ENCODE peak calls at places on chromosomes 11 and 22, in six cellular contexts. V is HL-60, X is SK-N-SH, R is GM12878, Y is K562, D is H1. A is an unnamed sample.

GRCh38 chr11:68337399-68337835 is 25.0 kb downstream of the LRP5 start:
- DNase-seq in V (peak), D (no peak), X (no peak), R (no peak), Y (no peak), A (no peak)

GRCh38 chr11:62295504-62295903 is 3.4 kb downstream of the SCGB1D4 start:
- DNase-seq in R (no peak), V (no peak), D (no peak), Y (no peak), X (no peak), A (peak)

GRCh38 chr22:28132466-28132865 is 213.4 kb upstream of the PITPNB start:
- DNase-seq in V (no peak), Y (no peak), X (no peak), R (no peak), D (no peak), A (no peak)

GRCh38 chr11:103541186-103541795 is 432.1 kb downstream of the DYNC2H1 start:
- DNase-seq in Y (no peak), R (no peak), V (no peak), X (no peak), D (no peak), A (no peak)

GRCh38 chr11:14644396-14645246 is 1.0 kb downstream of the PDE3B start:
- DNase-seq in R (no peak), V (no peak), Y (peak), D (no peak), X (peak), A (peak)

GRCh38 chr11:47550288-47551052 is 2.5 kb downstream of the CELF1 start:
- DNase-seq in Y (no peak), R (no peak), V (no peak), X (no peak), D (no peak), A (no peak)

GRCh38 chr11:128658499-128658898 is 35.4 kb upstream of the FLI1 start:
- DNase-seq in V (no peak), D (no peak), R (no peak), Y (no peak), X (no peak), A (no peak)

GRCh38 chr11:32056445-32056844 is 34.4 kb upstream of the RCN1 start:
- DNase-seq in X (no peak), R (no peak), D (no peak), V (no peak), Y (no peak), A (no peak)

GRCh38 chr22:38273135-38273761 is 438 bp upstream of the TMEM184B start:
- DNase-seq in X (no peak), V (no peak), Y (no peak), D (no peak), R (no peak), A (no peak)

GRCh38 chr11:126842038-126842437 is 158.5 kb downstream of the KIRREL3 start:
- DNase-seq in X (no peak), Y (no peak), D (no peak), V (no peak), R (no peak), A (no peak)

GRCh38 chr11:128956401-128957203 is 13.9 kb upstream of the TP53AIP1 start:
- DNase-seq in D (no peak), Y (peak), X (peak), R (peak), V (peak), A (peak)

GRCh38 chr11:110366234-110366633 is 63.5 kb upstream of the FDX1 start:
- DNase-seq in Y (no peak), D (no peak), V (no peak), X (no peak), R (no peak), A (no peak)

GRCh38 chr11:96551136-96551535 is 161.3 kb downstream of the JRKL start:
- DNase-seq in X (no peak), R (no peak), V (no peak), Y (no peak), D (no peak), A (no peak)

GRCh38 chr11:48041877-48042698 is 61.7 kb downstream of the PTPRJ start:
- DNase-seq in V (no peak), Y (no peak), R (no peak), X (no peak), D (no peak), A (peak)

GRCh38 chr11:45262900-45263299 is 23.2 kb downstream of the SYT13 start:
- DNase-seq in Y (no peak), X (no peak), R (no peak), V (no peak), D (no peak), A (no peak)

GRCh38 chr11:73401924-73402833 is 26.0 kb downstream of the RELT start:
- DNase-seq in Y (no peak), V (no peak), D (no peak), R (no peak), X (no peak), A (no peak)

GRCh38 chr22:49693848-49694247 is 133.8 kb downstream of the BRD1 start:
- DNase-seq in Y (no peak), X (no peak), V (no peak), D (no peak), R (no peak), A (no peak)

GRCh38 chr11:74466916-74467885 is at the start of gene KCNE3:
- DNase-seq in D (no peak), V (no peak), Y (peak), R (no peak), X (no peak), A (no peak)

GRCh38 chr11:66467756-66468155 is 1.1 kb downstream of the PELI3 start:
- DNase-seq in X (peak), R (no peak), Y (no peak), D (no peak), V (peak), A (no peak)

GRCh38 chr22:17943533-17944204 is 80.7 kb downstream of the MICAL3 start:
- DNase-seq in V (no peak), R (no peak), Y (no peak), D (no peak), X (no peak), A (no peak)

GRCh38 chr22:25908755-25909154 is 166.8 kb downstream of the MYO18B start:
- DNase-seq in X (peak), V (no peak), R (no peak), Y (no peak), D (no peak), A (no peak)

GRCh38 chr11:126824035-126824607 is 176.4 kb downstream of the KIRREL3 start:
- DNase-seq in V (no peak), Y (no peak), X (no peak), R (no peak), D (peak), A (no peak)

GRCh38 chr11:128701086-128701485 is 7.2 kb downstream of the FLI1 start:
- DNase-seq in X (no peak), R (no peak), V (no peak), Y (no peak), D (no peak), A (no peak)

GRCh38 chr11:10540546-10540914 is 457 bp downstream of the RNF141 start:
- DNase-seq in V (no peak), R (no peak), X (no peak), D (no peak), Y (peak), A (peak)

GRCh38 chr22:19448076-19448607 is 631 bp upstream of the C22orf39 start:
- DNase-seq in X (peak), R (no peak), D (no peak), V (no peak), Y (peak), A (peak)

GRCh38 chr22:29342177-29342576 is 26.7 kb upstream of the RASL10A start:
- DNase-seq in V (no peak), X (no peak), R (no peak), Y (no peak), D (no peak), A (peak)

GRCh38 chr11:14529933-14530332 is 9.7 kb upstream of the PSMA1 start:
- DNase-seq in R (no peak), X (no peak), Y (no peak), V (no peak), D (no peak), A (peak)

GRCh38 chr22:44697423-44698179 is 4.4 kb upstream of the PRR5 start:
- DNase-seq in R (no peak), Y (peak), V (peak), X (peak), D (peak), A (peak)

GRCh38 chr11:131389582-131389981 is 19.2 kb downstream of the NTM start:
- DNase-seq in X (no peak), V (no peak), R (no peak), D (no peak), Y (no peak), A (no peak)

GRCh38 chr11:5441414-5441813 is at the start of gene OR51I1:
- DNase-seq in X (no peak), R (no peak), Y (no peak), D (no peak), V (no peak), A (no peak)

GRCh38 chr11:99244613-99245012 is 223.9 kb downstream of the CNTN5 start:
- DNase-seq in R (no peak), V (no peak), D (no peak), Y (no peak), X (no peak), A (no peak)

GRCh38 chr11:73225851-73226250 is 7.8 kb downstream of the P2RY2 start:
- DNase-seq in R (no peak), X (no peak), D (no peak), Y (no peak), V (no peak), A (no peak)

GRCh38 chr11:130068546-130068985 is 1.1 kb upstream of the APLP2 start:
- DNase-seq in V (no peak), D (no peak), R (no peak), Y (no peak), X (no peak), A (peak)

GRCh38 chr22:19886605-19887250 is 32.1 kb upstream of the GNB1L start:
- DNase-seq in R (no peak), X (no peak), V (peak), Y (no peak), D (no peak), A (no peak)

GRCh38 chr22:23803001-23803819 is 16.4 kb downstream of the SMARCB1 start:
- DNase-seq in X (no peak), R (no peak), Y (no peak), D (no peak), V (no peak), A (no peak)

GRCh38 chr11:3905080-3905953 is 49.9 kb downstream of the STIM1 start:
- DNase-seq in D (no peak), Y (peak), X (no peak), R (no peak), V (peak), A (peak)

GRCh38 chr11:67345247-67345948 is 7.9 kb downstream of the POLD4 start:
- DNase-seq in V (no peak), R (peak), Y (no peak), X (no peak), D (no peak), A (no peak)

GRCh38 chr11:91404344-91404743 is 820.3 kb upstream of the FAT3 start:
- DNase-seq in D (no peak), Y (no peak), X (no peak), V (no peak), R (no peak), A (no peak)

GRCh38 chr11:64132388-64132771 is 33.5 kb downstream of the MACROD1 start:
- DNase-seq in Y (no peak), V (no peak), R (no peak), X (peak), D (no peak), A (no peak)

GRCh38 chr11:9601041-9601875 is 27.8 kb downstream of the WEE1 start:
- DNase-seq in X (no peak), Y (no peak), V (peak), D (no peak), R (peak), A (no peak)

DNA sequence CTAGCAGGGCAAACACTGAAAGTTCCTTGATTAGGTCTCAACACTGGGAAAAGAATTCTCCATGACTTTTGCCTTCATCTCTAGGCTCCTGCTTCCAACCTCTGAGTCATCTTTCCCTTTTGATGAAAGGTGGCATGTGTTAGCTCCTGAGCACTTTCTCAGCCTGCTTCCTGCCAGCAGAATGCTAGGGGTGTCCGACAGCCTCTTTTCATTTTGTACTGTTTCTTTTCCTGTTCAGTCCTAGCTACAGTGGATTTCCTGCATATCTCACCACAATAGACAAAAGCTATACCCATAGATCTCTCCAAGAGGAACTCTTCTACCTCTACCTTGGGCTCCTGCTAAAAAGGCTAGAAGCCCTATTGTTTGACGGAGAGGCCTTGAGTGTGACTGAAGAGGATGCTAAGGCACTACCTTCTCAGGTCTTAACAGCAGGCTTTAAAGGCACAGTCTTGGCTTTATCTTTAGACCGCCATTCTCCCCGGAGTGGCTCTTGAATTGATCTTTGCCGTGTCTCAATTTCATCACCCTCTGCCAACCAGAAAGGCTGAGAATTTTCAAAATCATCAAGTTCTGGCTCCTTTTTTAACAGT is 145.5 kb downstream of the RBFOX2 start:
- DNase-seq in V (no peak), R (no peak), D (no peak), X (no peak), Y (no peak), A (no peak)
- TF ChIP-seq GABPA in V (no peak), R (no peak), D (no peak), X (no peak), Y (no peak), A (no peak)

DNA sequence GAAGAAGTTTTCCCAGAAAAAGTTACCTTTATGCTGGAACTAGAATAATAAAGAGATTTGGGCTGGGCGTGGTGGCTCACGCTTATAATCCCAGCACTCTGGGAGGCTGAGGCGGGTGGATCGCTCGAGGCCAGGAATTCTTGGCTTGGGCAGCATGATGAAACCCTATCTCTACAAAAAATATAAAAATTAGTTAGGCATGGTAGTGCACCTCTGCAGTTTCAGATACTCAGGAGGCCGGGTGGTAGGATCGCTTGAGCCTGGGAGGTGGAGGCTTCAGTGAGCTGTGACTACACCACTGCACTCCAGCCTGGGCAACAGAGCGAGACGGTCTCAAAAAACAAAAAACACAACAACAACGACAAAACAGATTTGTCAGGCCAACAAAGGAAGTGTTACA is 119.3 kb upstream of the OR9Q1 start:
- DNase-seq in V (no peak), D (no peak), R (no peak), X (no peak), Y (no peak), A (no peak)
- TF ChIP-seq GABPA in V (no peak), D (no peak), R (no peak), X (no peak), Y (no peak), A (no peak)

DNA sequence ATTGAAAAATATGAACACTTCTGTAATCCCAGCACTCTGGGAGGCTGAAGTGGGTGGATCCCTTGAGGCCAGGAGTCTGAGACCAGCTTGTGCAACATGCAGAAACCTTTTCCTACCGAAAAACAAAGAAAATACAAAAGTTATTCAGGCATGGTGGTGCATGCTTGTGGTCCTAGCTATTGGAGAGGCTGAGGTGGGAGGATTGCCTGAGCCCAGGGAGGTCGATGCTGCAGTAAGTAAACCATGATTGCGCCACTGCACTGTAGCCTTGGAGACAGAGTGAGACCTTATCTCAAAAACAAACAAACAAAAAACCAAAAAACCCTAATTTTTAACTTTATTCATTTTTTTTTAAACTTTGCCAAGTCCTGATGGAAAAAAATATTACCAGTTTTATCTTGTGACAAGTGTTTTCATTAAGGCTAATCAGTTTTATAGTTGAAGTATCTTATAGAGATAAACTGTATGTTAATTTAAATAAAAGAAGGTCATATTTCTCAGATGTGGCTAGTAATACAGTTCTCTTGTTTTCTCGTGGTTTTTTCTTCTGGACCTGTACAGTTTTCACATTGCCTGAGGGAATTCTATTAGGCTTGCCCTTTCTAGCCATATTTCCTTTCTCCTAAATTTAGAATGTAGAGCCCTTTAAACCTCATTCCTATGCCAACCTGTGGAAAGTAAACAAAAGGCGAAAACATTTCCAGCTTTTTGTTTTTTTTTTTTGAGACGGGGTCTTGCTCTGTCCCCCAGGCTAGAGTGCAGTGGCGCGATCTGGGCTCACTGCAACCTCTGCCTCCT is 9.4 kb downstream of the HIPK3 start:
- DNase-seq in V (no peak), Y (no peak), D (no peak), R (no peak), X (no peak), A (peak)
- TF ChIP-seq GABPA in V (no peak), Y (no peak), D (no peak), R (no peak), X (no peak), A (no peak)

GRCh38 chr22:31092161-31092560 is 11.0 kb downstream of the SMTN start:
- DNase-seq in V (no peak), D (no peak), Y (no peak), X (peak), R (no peak), A (no peak)

GRCh38 chr22:31094741-31095140 is 12.6 kb downstream of the SELENOM start:
- DNase-seq in R (no peak), D (no peak), V (no peak), Y (no peak), X (no peak), A (no peak)

GRCh38 chr22:31093090-31093850 is 12.2 kb downstream of the SMTN start:
- DNase-seq in V (no peak), D (no peak), R (no peak), Y (no peak), X (peak), A (no peak)

GRCh38 chr22:31095637-31096249 is 11.6 kb downstream of the SELENOM start:
- DNase-seq in R (no peak), Y (no peak), V (no peak), D (no peak), X (no peak), A (no peak)

DNA sequence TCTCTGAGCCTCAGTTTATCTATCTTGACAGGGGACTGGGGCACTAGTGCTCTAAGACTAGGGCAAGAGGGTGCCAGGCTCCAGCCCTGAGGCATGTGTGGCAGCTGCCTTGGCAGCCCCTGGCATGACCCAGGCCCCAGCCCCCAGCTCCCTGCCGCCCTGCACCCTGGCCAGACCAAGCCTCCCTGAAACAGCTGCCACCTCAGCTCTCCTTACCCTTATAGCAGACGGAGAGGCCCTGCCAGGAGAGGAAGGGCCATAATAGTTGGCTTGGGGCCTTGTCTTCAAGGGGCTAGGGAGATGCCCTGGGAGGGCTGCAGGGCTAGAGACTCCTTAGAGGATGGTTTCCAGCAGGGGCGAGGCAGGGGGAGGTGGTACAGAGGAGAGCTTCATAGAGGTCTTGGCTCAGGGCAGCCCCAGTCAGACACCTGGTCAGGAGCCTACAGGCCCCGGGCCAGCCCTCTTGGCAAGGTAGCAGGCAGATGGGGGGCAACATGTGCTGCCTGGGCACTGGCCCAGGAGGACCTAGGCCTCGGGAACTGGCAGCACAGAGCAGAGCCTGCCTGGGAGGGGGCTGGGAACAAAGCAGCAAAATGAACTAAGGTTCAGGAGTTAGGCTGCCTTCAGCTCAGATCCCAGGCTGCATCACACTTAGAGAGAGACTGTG is 13.0 kb downstream of the SMTN start:
- DNase-seq in X (peak), R (no peak), D (no peak), V (no peak), Y (no peak), A (no peak)
- TF ChIP-seq GABPA in X (no peak), R (no peak), D (no peak), V (no peak), Y (no peak), A (no peak)

DNA sequence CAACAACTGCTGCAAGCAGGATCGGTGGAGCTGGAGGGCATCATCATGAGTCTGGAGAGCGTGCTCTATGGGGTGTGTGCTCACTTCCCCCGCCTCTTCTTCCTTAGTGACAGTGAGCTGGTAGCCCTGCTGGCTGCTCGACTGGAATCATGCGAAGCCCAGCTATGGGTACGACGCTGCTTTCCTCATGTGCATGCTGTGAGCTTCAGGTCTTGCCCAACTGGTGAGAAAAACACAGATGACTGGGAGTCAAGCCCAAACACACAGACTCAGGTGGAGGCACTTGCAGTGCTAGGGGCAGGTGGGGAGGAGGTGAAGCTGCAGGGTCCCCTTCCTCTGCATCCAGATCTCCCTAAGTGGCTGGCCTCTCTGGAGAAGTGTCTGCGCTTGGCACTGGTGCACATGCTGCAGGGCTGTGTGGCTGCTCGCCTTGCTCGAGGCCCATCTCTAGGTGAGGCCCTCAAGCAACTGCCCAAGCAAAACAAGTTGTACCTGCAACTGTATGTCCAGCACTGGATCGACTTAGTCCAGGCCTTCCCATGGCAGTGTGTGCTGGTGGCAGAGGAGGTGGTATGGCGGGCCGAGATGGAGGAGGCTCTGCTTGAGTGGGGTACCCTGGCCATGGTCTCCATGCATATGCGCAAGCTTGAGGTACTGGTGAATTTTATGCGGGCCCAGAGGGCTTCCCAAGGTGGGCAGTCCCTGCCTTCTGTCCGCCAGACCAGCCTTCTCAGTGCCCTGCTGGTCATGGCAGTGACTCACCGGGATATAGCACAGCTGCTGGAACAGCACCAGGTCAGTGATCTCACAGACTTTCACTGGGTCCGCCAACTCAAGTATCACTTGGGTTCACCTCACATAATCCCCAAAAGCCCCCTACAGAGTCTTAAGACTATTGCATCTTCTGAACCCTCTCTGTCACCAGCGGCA is 48.1 kb downstream of the DNHD1 start:
- DNase-seq in V (no peak), Y (no peak), D (no peak), R (no peak), X (no peak), A (no peak)
- TF ChIP-seq GABPA in V (no peak), Y (no peak), D (no peak), R (no peak), X (no peak), A (no peak)